ENCODE peak calls at places on chromosomes 4 and X, in eight cellular contexts. D, M, B, C, G, W, A and Z are unnamed samples.

GRCh38 chr4:155578219-155578618 is 88.4 kb upstream of the GUCY1A1 start:
- DNase-seq in D (no peak), M (no peak), B (no peak), C (peak; percentile 39), G (no peak), W (no peak), A (peak; percentile 59), Z (no peak)

GRCh38 chrX:133265331-133265730 is 47.2 kb upstream of the TFDP3 start:
- DNase-seq in D (no peak), M (no peak), B (no peak), C (peak; percentile 34), G (no peak), W (no peak), A (no peak), Z (no peak)

GRCh38 chr4:12146349-12146748 is 717.7 kb upstream of the HS3ST1 start:
- DNase-seq in D (no peak), M (no peak), B (no peak), C (no peak), G (no peak), W (no peak), A (no peak), Z (no peak)

GRCh38 chr4:136571315-136571714 is 961.0 kb downstream of the PCDH18 start:
- DNase-seq in D (no peak), M (no peak), B (no peak), C (no peak), G (no peak), W (no peak), A (no peak), Z (no peak)

GRCh38 chr4:140344621-140345020 is 28.8 kb upstream of the SCOC start:
- DNase-seq in D (no peak), M (no peak), B (no peak), C (peak; percentile 18), G (no peak), W (no peak), A (no peak), Z (no peak)

GRCh38 chr4:8069102-8069752 is 89.4 kb downstream of the ABLIM2 start:
- DNase-seq in D (no peak), M (no peak), B (no peak), C (no peak), G (no peak), W (no peak), A (no peak), Z (peak; percentile 27)

GRCh38 chr4:143616771-143617170 is 83.7 kb downstream of the FREM3 start:
- DNase-seq in D (peak; percentile 27), M (peak; percentile 66), B (no peak), C (peak; percentile 94), G (no peak), W (peak; percentile 36), A (peak; percentile 10), Z (no peak)

GRCh38 chrX:101813200-101813599 is 118.6 kb downstream of the ZMAT1 start:
- DNase-seq in D (no peak), M (no peak), B (no peak), C (no peak), G (no peak), W (no peak), A (no peak), Z (no peak)

GRCh38 chrX:119618439-119618838 is 12.2 kb upstream of the NKRF start:
- DNase-seq in D (no peak), M (no peak), B (no peak), C (no peak), G (peak; percentile 15), W (no peak), A (no peak), Z (peak; percentile 57)

GRCh38 chr4:41143721-41144379 is 70.5 kb downstream of the APBB2 start:
- DNase-seq in D (no peak), M (peak; percentile 58), B (no peak), C (no peak), G (no peak), W (no peak), A (peak; percentile 64), Z (no peak)

GRCh38 chrX:154439841-154440240 is 2.9 kb downstream of the GDI1 start:
- DNase-seq in D (no peak), M (no peak), B (no peak), C (no peak), G (no peak), W (no peak), A (no peak), Z (no peak)

GRCh38 chrX:138777230-138777629 is 65.7 kb upstream of the FGF13 start:
- DNase-seq in D (no peak), M (no peak), B (no peak), C (no peak), G (no peak), W (no peak), A (no peak), Z (no peak)

GRCh38 chr4:184503869-184504300 is 29.5 kb upstream of the IRF2 start:
- DNase-seq in D (peak; percentile 32), M (peak; percentile 65), B (no peak), C (peak; percentile 19), G (no peak), W (no peak), A (peak; percentile 9), Z (peak; percentile 76)